ENCODE peak calls at places on chromosome 13, in nine cellular contexts. U, S, P, Q, R, J, A, C and X are unnamed samples.
A peak's percentile ranks its signal among the peaks of the same experiment; 100 is the strongest.

GRCh38 chr13:74047925-74048324 is 86.3 kb downstream of the KLF12 start:
- DNase-seq in U (no peak), S (peak; percentile 24), P (no peak), Q (no peak), R (no peak), J (no peak), A (no peak), C (no peak), X (no peak)

GRCh38 chr13:91372813-91373420 is 25.4 kb downstream of the MIR17HG start:
- DNase-seq in U (no peak), S (no peak), P (no peak), Q (no peak), R (no peak), J (no peak), A (no peak), C (no peak), X (no peak)

GRCh38 chr13:109628251-109628699 is 158.1 kb downstream of the IRS2 start:
- DNase-seq in U (no peak), S (peak; percentile 78), P (no peak), Q (no peak), R (no peak), J (no peak), A (no peak), C (no peak), X (no peak)

GRCh38 chr13:41456768-41457588 is at the start of gene RGCC:
- DNase-seq in U (peak; percentile 24), S (peak; percentile 91), P (peak; percentile 46), Q (peak; percentile 75), R (peak; percentile 86), J (peak; percentile 95), A (peak; percentile 70), C (peak; percentile 84), X (peak; percentile 45)

GRCh38 chr13:106450991-106451390 is 84.5 kb downstream of the EFNB2 start:
- DNase-seq in U (no peak), S (no peak), P (no peak), Q (no peak), R (no peak), J (no peak), A (no peak), C (no peak), X (no peak)

GRCh38 chr13:30148171-30148754 is 159.1 kb downstream of the KATNAL1 start:
- DNase-seq in U (no peak), S (no peak), P (no peak), Q (no peak), R (no peak), J (no peak), A (no peak), C (no peak), X (no peak)

GRCh38 chr13:107712145-107712544 is 503.2 kb downstream of the LIG4 start:
- DNase-seq in U (no peak), S (peak; percentile 14), P (no peak), Q (no peak), R (no peak), J (no peak), A (no peak), C (no peak), X (no peak)

GRCh38 chr13:79108914-79109643 is 297.0 kb downstream of the RBM26 start:
- DNase-seq in U (no peak), S (no peak), P (no peak), Q (no peak), R (no peak), J (no peak), A (no peak), C (no peak), X (no peak)

GRCh38 chr13:107625648-107626047 is 589.7 kb downstream of the LIG4 start:
- DNase-seq in U (no peak), S (no peak), P (no peak), Q (no peak), R (no peak), J (no peak), A (no peak), C (no peak), X (no peak)

GRCh38 chr13:39910833-39911232 is 255.4 kb downstream of the COG6 start:
- DNase-seq in U (no peak), S (no peak), P (no peak), Q (no peak), R (no peak), J (no peak), A (no peak), C (no peak), X (no peak)

GRCh38 chr13:110525328-110526319 is 35.9 kb downstream of the RAB20 start:
- DNase-seq in U (no peak), S (no peak), P (no peak), Q (peak; percentile 72), R (no peak), J (no peak), A (no peak), C (no peak), X (peak; percentile 6)

GRCh38 chr13:73059460-73060250 is 850 bp downstream of the KLF5 start:
- DNase-seq in U (no peak), S (peak; percentile 62), P (peak; percentile 72), Q (peak; percentile 70), R (peak; percentile 75), J (peak; percentile 87), A (no peak), C (no peak), X (peak; percentile 58)

GRCh38 chr13:108269601-108270328 is at the start of gene TNFSF13B:
- DNase-seq in U (no peak), S (peak; percentile 59), P (peak; percentile 56), Q (peak; percentile 60), R (peak; percentile 67), J (peak; percentile 80), A (no peak), C (no peak), X (peak; percentile 9)

GRCh38 chr13:94061316-94061715 is 418.2 kb downstream of the DCT start:
- DNase-seq in U (no peak), S (peak; percentile 81), P (no peak), Q (no peak), R (no peak), J (no peak), A (no peak), C (no peak), X (no peak)

DNA sequence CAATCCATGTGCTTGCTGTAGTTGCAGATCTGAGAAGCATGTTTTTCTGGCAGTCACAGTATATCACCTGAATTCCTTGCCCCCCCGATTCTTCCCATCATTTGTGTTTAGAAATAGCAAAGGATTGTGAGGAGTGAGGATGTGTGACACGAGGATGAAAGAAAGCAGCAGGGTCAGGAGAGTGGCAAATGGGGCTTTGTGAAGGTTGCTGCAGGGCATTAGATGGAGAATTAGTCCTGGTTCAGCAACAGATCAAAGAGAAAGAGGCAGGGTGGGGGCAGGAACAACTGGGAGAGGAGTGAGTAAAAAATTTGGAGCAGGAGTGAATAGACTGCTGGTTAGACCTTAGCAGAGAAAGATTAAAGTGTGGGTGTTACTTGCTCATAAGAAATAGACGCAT is 47.7 kb upstream of the TNFSF11 start:
- DNase-seq in U (no peak), S (no peak), P (no peak), Q (no peak), R (no peak), J (no peak), A (no peak), C (no peak), X (no peak)
- H3K27ac ChIP-seq in U (no peak overlapping the region), S (no peak overlapping the region), P (no peak overlapping the region), Q (no peak overlapping the region), R (no peak overlapping the region), J (no peak overlapping the region), A (no peak overlapping the region), C (no peak overlapping the region), X (no peak overlapping the region)

DNA sequence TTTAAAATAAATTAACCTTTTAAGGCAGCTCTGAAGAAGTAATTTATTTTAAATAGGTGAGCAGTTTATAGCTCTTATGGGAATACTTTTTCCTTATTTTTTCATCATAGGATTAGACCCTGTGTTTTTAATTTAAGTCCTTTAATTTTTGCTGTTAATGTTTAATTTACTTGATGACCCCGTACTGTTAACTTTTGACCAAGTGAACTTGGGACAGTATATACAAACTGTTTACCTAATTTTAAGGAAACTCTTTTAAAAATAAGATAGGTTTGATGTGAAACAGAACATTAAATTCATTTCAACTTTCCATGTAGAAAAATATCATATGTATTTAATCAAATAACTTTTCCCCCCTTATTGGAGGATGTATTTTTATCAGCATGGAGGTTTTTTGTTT is 74.4 kb downstream of the KCNRG start:
- DNase-seq in U (no peak), S (no peak), P (no peak), Q (no peak), R (no peak), J (no peak), A (no peak), C (no peak), X (no peak)
- H3K4me3 ChIP-seq in U (no peak overlapping the region), S (no peak overlapping the region), P (no peak overlapping the region), Q (no peak overlapping the region), R (no peak overlapping the region), J (no peak overlapping the region), A (no peak overlapping the region), C (no peak overlapping the region), X (no peak overlapping the region)

GRCh38 chr13:24064258-24064860 is 96.2 kb upstream of the SPATA13 start:
- DNase-seq in U (no peak), S (no peak), P (no peak), Q (no peak), R (no peak), J (no peak), A (no peak), C (no peak), X (no peak)
- H3K27ac ChIP-seq in U (no peak overlapping the region), S (no peak overlapping the region), P (no peak overlapping the region), Q (no peak overlapping the region), R (no peak overlapping the region), J (no peak overlapping the region), A (no peak overlapping the region), C (no peak overlapping the region), X (no peak overlapping the region)

DNA sequence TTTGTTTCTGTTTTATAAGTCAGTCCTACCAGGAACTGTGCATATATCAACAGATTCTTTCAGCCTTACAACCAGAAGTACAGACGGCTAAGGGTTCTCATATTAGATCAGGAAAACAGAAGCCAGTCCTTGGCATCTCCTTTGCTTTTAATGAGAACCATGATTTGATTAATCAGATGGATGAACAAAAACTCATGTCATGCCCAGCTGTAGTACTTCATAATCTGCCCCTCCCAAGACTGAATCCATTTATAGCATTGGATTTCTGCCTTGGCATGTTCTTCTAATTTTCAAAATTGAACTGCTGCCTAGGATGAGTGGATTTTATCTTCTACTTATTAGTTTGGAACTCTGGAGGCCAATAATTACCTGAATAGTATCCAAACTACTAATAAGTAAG is 617.2 kb downstream of the SLITRK5 start:
- DNase-seq in U (no peak), S (no peak), P (no peak), Q (no peak), R (no peak), J (no peak), A (no peak), C (no peak), X (no peak)
- H3K4me3 ChIP-seq in U (no peak overlapping the region), S (no peak overlapping the region), P (no peak overlapping the region), Q (no peak overlapping the region), R (no peak overlapping the region), J (no peak overlapping the region), A (no peak overlapping the region), C (no peak overlapping the region), X (no peak overlapping the region)

GRCh38 chr13:32210081-32210480 is 105.1 kb downstream of the ZAR1L start:
- DNase-seq in U (no peak), S (no peak), P (no peak), Q (no peak), R (no peak), J (no peak), A (no peak), C (no peak), X (no peak)
- H3K27ac ChIP-seq in U (no peak overlapping the region), S (no peak overlapping the region), P (no peak overlapping the region), Q (no peak overlapping the region), R (peak overlapping the region; percentile 48), J (no peak overlapping the region), A (no peak overlapping the region), C (no peak overlapping the region), X (no peak overlapping the region)